ENCODE peak calls at places on chromosome 4, in seven cellular contexts. D, H, Y, G, Q, S and T are unnamed samples.

GRCh38 chr4:140724780-140725179 is 31.4 kb downstream of the TBC1D9 start:
- DNase-seq in D (no peak), H (no peak), Y (no peak), G (no peak), Q (no peak), S (no peak), T (no peak)

GRCh38 chr4:77820836-77821561 is 1.8 kb upstream of the CNOT6L start:
- DNase-seq in D (no peak), H (no peak), Y (peak; percentile 45), G (no peak), Q (no peak), S (no peak), T (no peak)

GRCh38 chr4:7096264-7096663 is 28.4 kb upstream of the GRPEL1 start:
- DNase-seq in D (no peak), H (no peak), Y (no peak), G (no peak), Q (no peak), S (no peak), T (no peak)

GRCh38 chr4:67327245-67327860 is 217.9 kb downstream of the CENPC start:
- DNase-seq in D (peak; percentile 57), H (peak; percentile 29), Y (peak; percentile 60), G (peak; percentile 6), Q (peak; percentile 48), S (peak; percentile 58), T (peak; percentile 51)

GRCh38 chr4:20984011-20984836 is 284.0 kb downstream of the PACRGL start:
- DNase-seq in D (no peak), H (no peak), Y (no peak), G (no peak), Q (no peak), S (peak; percentile 19), T (no peak)

GRCh38 chr4:15677507-15677988 is 4.1 kb upstream of the FAM200B start:
- DNase-seq in D (peak; percentile 36), H (peak; percentile 56), Y (no peak), G (no peak), Q (no peak), S (no peak), T (no peak)

GRCh38 chr4:34323549-34324325 is 1920.6 kb downstream of the ARAP2 start:
- DNase-seq in D (no peak), H (no peak), Y (no peak), G (no peak), Q (no peak), S (peak; percentile 33), T (no peak)

GRCh38 chr4:136636155-136636554 is 896.1 kb downstream of the PCDH18 start:
- DNase-seq in D (no peak), H (no peak), Y (no peak), G (no peak), Q (no peak), S (no peak), T (no peak)

GRCh38 chr4:33924239-33924638 is 2320.1 kb downstream of the ARAP2 start:
- DNase-seq in D (no peak), H (peak; percentile 5), Y (no peak), G (no peak), Q (no peak), S (peak; percentile 4), T (peak; percentile 65)

GRCh38 chr4:74635074-74635473 is 159.2 kb downstream of the BTC start:
- DNase-seq in D (no peak), H (no peak), Y (no peak), G (no peak), Q (no peak), S (no peak), T (no peak)

GRCh38 chr4:110087116-110087708 is 111.2 kb downstream of the ELOVL6 start:
- DNase-seq in D (no peak), H (no peak), Y (no peak), G (no peak), Q (no peak), S (no peak), T (no peak)

GRCh38 chr4:115234405-115235093 is 121.1 kb upstream of the NDST4 start:
- DNase-seq in D (no peak), H (peak; percentile 8), Y (peak; percentile 74), G (no peak), Q (no peak), S (peak; percentile 6), T (peak; percentile 84)

GRCh38 chr4:106585920-106586349 is 217.4 kb upstream of the GIMD1 start:
- DNase-seq in D (no peak), H (no peak), Y (no peak), G (no peak), Q (no peak), S (no peak), T (no peak)

GRCh38 chr4:172202480-172203076 is 389.4 kb downstream of the GALNTL6 start:
- DNase-seq in D (no peak), H (peak; percentile 6), Y (peak; percentile 46), G (no peak), Q (no peak), S (peak; percentile 16), T (peak; percentile 11)

GRCh38 chr4:8847331-8847730 is 24.3 kb downstream of the HMX1 start:
- DNase-seq in D (no peak), H (no peak), Y (no peak), G (no peak), Q (peak; percentile 15), S (no peak), T (no peak)

GRCh38 chr4:8830056-8830455 is 41.6 kb downstream of the HMX1 start:
- DNase-seq in D (peak; percentile 17), H (no peak), Y (no peak), G (no peak), Q (no peak), S (no peak), T (no peak)

GRCh38 chr4:59583845-59584568 is 1616.1 kb upstream of the ADGRL3 start:
- DNase-seq in D (no peak), H (no peak), Y (no peak), G (no peak), Q (no peak), S (no peak), T (no peak)

GRCh38 chr4:7137346-7138200 is 54.8 kb upstream of the SORCS2 start:
- DNase-seq in D (no peak), H (no peak), Y (no peak), G (no peak), Q (no peak), S (no peak), T (no peak)

GRCh38 chr4:110483516-110483915 is 7.6 kb downstream of the ENPEP start:
- DNase-seq in D (no peak), H (no peak), Y (no peak), G (no peak), Q (no peak), S (no peak), T (no peak)

GRCh38 chr4:531721-532565 is 32.9 kb downstream of the PIGG start:
- DNase-seq in D (no peak), H (no peak), Y (no peak), G (no peak), Q (no peak), S (no peak), T (no peak)

GRCh38 chr4:37763164-37763444 is 63.4 kb upstream of the PGM2 start:
- DNase-seq in D (no peak), H (no peak), Y (no peak), G (no peak), Q (no peak), S (no peak), T (no peak)